ENCODE peak calls at places on chromosomes 6 and 20, in five cellular contexts. V is astrocyte, Z is left ventricle myocardium inferior, A is stomach, I is mucosa of descending colon. Y is an unnamed sample. For H3K4me1, the result is how much of the 10 kb centered on the place peaks cover.

GRCh38 chr20:39358052-39358451 is 395.9 kb downstream of the DHX35 start:
- DNase-seq in V (no peak), Z (no peak), A (no peak), I (no peak), Y (no peak)

GRCh38 chr6:31966997-31967925 is 4.7 kb downstream of the DXO start:
- DNase-seq in V (no peak), Z (no peak), A (no peak), I (no peak), Y (no peak)

GRCh38 chr20:35463455-35464300 is 8.3 kb downstream of the CEP250 start:
- DNase-seq in V (peak), Z (no peak), A (peak), I (no peak), Y (peak)

GRCh38 chr20:23145281-23145700 is 59.2 kb upstream of the CD93 start:
- DNase-seq in V (peak), Z (no peak), A (no peak), I (no peak), Y (peak)

GRCh38 chr20:52190437-52191131 is 995 bp downstream of the ZFP64 start:
- DNase-seq in V (no peak), Z (peak), A (peak), I (no peak), Y (peak)

GRCh38 chr20:38732981-38733380 is 8.7 kb downstream of the SLC32A1 start:
- DNase-seq in V (no peak), Z (no peak), A (no peak), I (no peak), Y (no peak)

GRCh38 chr6:34916348-34916967 is 27.4 kb downstream of the ANKS1A start:
- DNase-seq in V (no peak), Z (no peak), A (no peak), I (no peak), Y (no peak)

GRCh38 chr6:159098636-159099106 is 53.9 kb upstream of the TAGAP start:
- DNase-seq in V (no peak), Z (no peak), A (no peak), I (no peak), Y (no peak)

GRCh38 chr6:111566873-111567517 is 38.7 kb downstream of the TRAF3IP2 start:
- DNase-seq in V (peak), Z (no peak), A (no peak), I (no peak), Y (no peak)

GRCh38 chr6:126300735-126301134 is 39.2 kb upstream of the CENPW start:
- DNase-seq in V (no peak), Z (no peak), A (no peak), I (no peak), Y (no peak)

GRCh38 chr6:53300656-53301551 is 47.8 kb downstream of the ELOVL5 start:
- DNase-seq in V (peak), Z (peak), A (no peak), I (no peak), Y (no peak)

GRCh38 chr6:53464942-53465460 is 79.9 kb downstream of the GCLC start:
- DNase-seq in V (no peak), Z (peak), A (no peak), I (no peak), Y (peak)

GRCh38 chr6:118320652-118321051 is 227.4 kb upstream of the PLN start:
- DNase-seq in V (peak), Z (no peak), A (no peak), I (no peak), Y (no peak)

GRCh38 chr6:157239148-157239547 is 84.2 kb downstream of the TMEM242 start:
- DNase-seq in V (no peak), Z (no peak), A (no peak), I (no peak), Y (no peak)

GRCh38 chr6:68649669-68650068 is 14.6 kb downstream of the ADGRB3 start:
- DNase-seq in V (no peak), Z (no peak), A (no peak), I (no peak), Y (no peak)

GRCh38 chr6:25623874-25624273 is 28.1 kb upstream of the SCGN start:
- DNase-seq in V (no peak), Z (no peak), A (no peak), I (no peak), Y (no peak)

GRCh38 chr6:118660218-118660569 is 8.8 kb upstream of the CEP85L start:
- DNase-seq in V (no peak), Z (no peak), A (no peak), I (no peak), Y (no peak)

GRCh38 chr20:32482251-32483220 is 102.6 kb downstream of the NOL4L start:
- DNase-seq in V (no peak), Z (peak), A (peak), I (peak), Y (peak)

GRCh38 chr6:2786269-2786668 is 21.1 kb downstream of the WRNIP1 start:
- DNase-seq in V (no peak), Z (no peak), A (no peak), I (no peak), Y (no peak)

GRCh38 chr6:88145298-88145963 is 20.7 kb downstream of the CNR1 start:
- DNase-seq in V (no peak), Z (no peak), A (no peak), I (no peak), Y (no peak)

GRCh38 chr6:81793811-81794210 is 41.3 kb upstream of the TENT5A start:
- DNase-seq in V (peak), Z (no peak), A (no peak), I (no peak), Y (no peak)

GRCh38 chr6:139568956-139569538 is 194.6 kb upstream of the CITED2 start:
- DNase-seq in V (peak), Z (no peak), A (no peak), I (no peak), Y (no peak)

GRCh38 chr20:1376453-1377270 is 16.2 kb downstream of the FKBP1A start:
- DNase-seq in V (no peak), Z (no peak), A (no peak), I (no peak), Y (no peak)
- H3K4me1 ChIP-seq in V (under half), Z (half or more), A (half or more), I (under half), Y (under half)

DNA sequence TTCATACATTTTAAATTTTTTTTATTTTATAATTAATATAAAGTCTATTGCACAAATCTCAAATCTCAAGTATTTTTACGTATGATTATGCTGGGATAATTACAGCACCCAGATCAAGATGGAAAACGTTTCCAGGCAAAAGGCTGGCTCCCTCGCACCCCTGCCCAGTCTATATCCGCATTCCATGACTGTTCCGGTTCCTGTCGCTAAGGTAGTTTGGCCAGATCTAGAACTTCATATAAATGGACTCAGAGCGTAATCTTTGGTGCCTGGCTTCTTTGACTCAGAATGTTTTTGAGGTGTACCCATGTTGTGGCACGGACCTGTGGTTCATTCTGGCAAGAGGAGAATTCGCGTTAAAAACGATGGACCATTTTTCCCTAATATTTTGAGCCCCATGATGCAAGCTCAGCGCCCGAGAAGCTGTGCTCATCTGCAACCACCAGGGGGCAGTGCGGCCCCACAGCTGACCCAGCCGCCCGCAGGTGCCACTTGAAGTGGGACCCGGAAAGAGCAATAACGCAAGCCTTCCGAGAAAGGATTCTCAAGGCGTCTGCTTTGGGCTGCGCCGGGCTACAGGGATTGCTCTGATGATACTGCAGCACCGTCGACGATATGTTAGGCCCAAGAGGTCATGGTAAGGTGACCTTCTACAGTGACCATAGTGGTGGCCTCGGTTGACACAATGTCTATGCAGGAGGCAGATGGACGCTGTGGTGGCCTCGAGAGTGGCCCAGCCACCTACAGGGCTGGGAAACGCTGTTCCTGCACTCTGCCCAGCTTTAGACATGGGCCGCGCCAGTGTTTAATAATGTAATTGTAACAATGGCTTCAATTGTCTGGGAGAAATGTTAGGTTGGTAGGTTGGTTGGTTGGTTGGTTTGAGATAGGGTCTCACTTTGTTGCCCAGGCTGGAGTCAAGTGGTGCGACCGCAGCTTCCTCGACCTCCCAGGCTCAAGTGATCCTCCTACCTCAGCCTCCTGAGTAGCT is 160.1 kb downstream of the ZMYND8 start:
- DNase-seq in V (peak), Z (peak), A (peak), I (peak), Y (peak)
- TF ChIP-seq CTCF in V (peak), Z (peak), A (peak), I (peak), Y (peak)

GRCh38 chr6:89347825-89348224 is 4.7 kb downstream of the UBE2J1 start:
- DNase-seq in V (no peak), Z (peak), A (no peak), I (no peak), Y (no peak)
- H3K4me3 ChIP-seq in V (no peak), Z (no peak), A (no peak), I (no peak), Y (no peak)

GRCh38 chr6:98002678-98003077 is 719.7 kb upstream of the MMS22L start:
- DNase-seq in V (no peak), Z (no peak), A (no peak), I (no peak), Y (no peak)
- H3K4me1 ChIP-seq in V (under half), Z (under half), A (under half), I (under half), Y (under half)

DNA sequence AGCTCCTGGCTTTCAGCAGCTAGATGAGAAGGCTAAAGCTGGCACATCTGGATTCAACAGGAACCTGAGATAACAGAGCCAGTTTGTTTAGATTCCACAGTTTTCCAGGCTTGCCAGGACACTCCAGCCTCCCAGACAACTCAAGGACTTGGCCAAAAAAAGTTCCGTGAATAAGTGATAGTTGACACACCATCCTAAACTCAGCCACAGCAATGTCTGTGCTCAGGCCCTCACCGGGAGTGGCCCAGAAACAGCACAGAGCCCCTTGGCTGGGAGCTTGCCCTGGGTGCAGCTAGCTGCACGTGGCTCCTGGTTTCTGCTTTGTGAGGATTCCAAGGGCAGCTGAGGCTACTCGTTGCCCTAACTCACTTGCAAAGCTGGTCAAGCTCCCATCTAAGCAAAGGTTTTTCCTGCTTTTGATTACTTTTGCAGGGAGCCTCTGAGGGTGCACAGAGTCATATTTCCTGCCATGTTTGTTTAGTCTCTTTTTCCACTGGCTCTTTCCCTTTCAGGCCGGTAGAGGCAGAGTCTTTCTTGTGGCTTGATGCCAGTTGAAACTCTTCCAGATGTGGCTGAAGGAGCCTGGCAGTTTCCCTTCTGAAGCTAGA is 118.3 kb upstream of the ECI2 start:
- DNase-seq in V (peak), Z (no peak), A (peak), I (no peak), Y (no peak)
- TF ChIP-seq CTCF in V (peak), Z (peak), A (peak), I (no peak), Y (no peak)

GRCh38 chr20:24589845-24590192 is 120.4 kb downstream of the SYNDIG1 start:
- DNase-seq in V (no peak), Z (no peak), A (no peak), I (no peak), Y (no peak)

GRCh38 chr20:24588725-24589340 is 119.4 kb downstream of the SYNDIG1 start:
- DNase-seq in V (no peak), Z (no peak), A (no peak), I (no peak), Y (no peak)

GRCh38 chr20:24588047-24588635 is 118.7 kb downstream of the SYNDIG1 start:
- DNase-seq in V (no peak), Z (no peak), A (no peak), I (no peak), Y (no peak)

GRCh38 chr20:24590193-24590982 is 121.0 kb downstream of the SYNDIG1 start:
- DNase-seq in V (no peak), Z (no peak), A (no peak), I (no peak), Y (no peak)

DNA sequence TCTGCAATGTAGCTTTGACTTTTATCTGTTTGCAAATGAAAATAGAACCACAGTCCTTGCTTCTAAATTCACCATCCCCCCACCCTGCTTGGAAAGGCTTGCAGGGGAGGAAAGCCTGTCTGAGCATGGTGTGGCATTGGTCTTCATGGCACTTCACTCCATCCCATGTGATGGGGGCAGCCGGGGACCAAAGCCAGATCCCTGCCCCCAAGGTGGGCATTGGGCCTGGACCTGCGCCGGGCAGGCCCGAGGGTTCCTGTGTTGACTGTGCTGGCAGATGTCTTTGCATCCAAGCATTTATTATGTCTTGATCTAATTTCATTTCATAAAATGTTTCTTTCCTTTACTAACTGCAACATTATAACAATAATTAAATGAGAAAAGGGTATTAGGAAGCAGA is 120.0 kb downstream of the SYNDIG1 start:
- DNase-seq in V (no peak), Z (no peak), A (no peak), I (no peak), Y (no peak)
- H3K4me3 ChIP-seq in V (no peak), Z (no peak), A (no peak), I (no peak), Y (no peak)

GRCh38 chr20:62368303-62368628 is 1.2 kb upstream of the LAMA5 start:
- DNase-seq in V (no peak), Z (no peak), A (no peak), I (no peak), Y (no peak)

GRCh38 chr20:62369508-62370114 is 2.5 kb upstream of the LAMA5 start:
- DNase-seq in V (no peak), Z (no peak), A (no peak), I (no peak), Y (no peak)

GRCh38 chr20:62367483-62368302 is 581 bp upstream of the LAMA5 start:
- DNase-seq in V (no peak), Z (no peak), A (peak), I (no peak), Y (peak)

GRCh38 chr20:62370115-62370806 is 3.1 kb upstream of the LAMA5 start:
- DNase-seq in V (peak), Z (no peak), A (peak), I (no peak), Y (no peak)

DNA sequence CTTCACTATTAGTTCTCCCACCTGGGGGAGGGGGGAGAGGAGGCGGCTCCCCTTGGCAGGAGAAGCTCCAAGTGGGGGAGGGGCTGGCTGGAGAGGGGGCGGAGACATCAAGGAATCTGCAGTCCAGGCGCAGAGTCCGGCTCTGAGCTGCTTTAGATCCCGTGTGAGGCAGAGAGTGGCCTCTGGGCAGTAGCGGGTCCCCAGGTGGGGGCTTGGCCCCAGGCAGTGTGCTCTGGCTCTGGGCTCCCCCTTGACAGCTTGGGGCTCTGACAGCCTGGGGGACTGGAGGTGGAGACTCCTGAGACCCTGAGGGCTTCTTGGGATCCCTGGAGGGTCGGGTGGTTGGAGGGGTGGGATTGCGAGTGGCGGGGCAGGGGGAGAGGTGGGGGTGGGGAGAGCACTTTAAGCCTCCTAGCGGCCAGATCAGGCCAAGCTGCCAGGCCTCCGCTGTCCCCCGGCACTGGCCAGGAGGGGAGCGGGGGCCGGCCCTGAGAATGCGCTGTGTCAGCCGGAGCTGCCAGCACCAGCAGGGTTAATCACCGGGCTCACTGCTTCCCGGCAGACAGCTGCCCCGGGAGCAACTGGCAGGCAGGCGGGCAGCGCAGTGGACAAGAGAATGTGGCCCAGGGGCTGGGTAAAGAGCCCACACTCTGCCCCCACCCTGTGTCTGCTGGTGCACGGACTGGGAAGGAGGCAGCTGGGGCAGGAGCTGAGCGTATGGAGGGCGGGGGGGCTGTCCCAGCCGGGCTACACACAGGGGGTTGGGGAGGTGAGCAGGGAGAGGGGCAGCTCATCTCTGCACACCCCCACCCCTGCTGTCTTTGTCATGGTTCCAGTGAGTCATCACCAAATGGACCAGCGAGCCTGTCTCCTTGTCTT is 1.8 kb upstream of the LAMA5 start:
- DNase-seq in V (no peak), Z (no peak), A (peak), I (no peak), Y (peak)
- H3K4me1 ChIP-seq in V (half or more), Z (half or more), A (half or more), I (under half), Y (under half)

Y was measured in transverse colon.